ENCODE peak calls at places on chromosomes 12 and 14, in nine cellular contexts. One of them, this sample, is unnamed.

GRCh38 chr14:76784881-76785280 is 23.6 kb downstream of the VASH1 start:
- DNase-seq in ascending aorta: peak
- DNase-seq in Karpas-422: peak
- DNase-seq in CD8-positive, alpha-beta T cell: peak
- DNase-seq in upper lobe of left lung: no peak
- DNase-seq in substantia nigra: peak
- DNase-seq in foreskin keratinocyte: peak
- DNase-seq in dorsolateral prefrontal cortex: peak
- DNase-seq in breast epithelium: no peak
- DNase-seq in this sample: no peak

GRCh38 chr12:62331306-62331705 is 71.1 kb downstream of the USP15 start:
- DNase-seq in substantia nigra: no peak
- DNase-seq in CD8-positive, alpha-beta T cell: no peak
- DNase-seq in upper lobe of left lung: no peak
- DNase-seq in dorsolateral prefrontal cortex: no peak
- DNase-seq in ascending aorta: no peak
- DNase-seq in foreskin keratinocyte: no peak
- DNase-seq in breast epithelium: no peak
- DNase-seq in Karpas-422: no peak
- DNase-seq in this sample: no peak

GRCh38 chr12:91332305-91332704 is 149.7 kb upstream of the DCN start:
- DNase-seq in breast epithelium: no peak
- DNase-seq in ascending aorta: no peak
- DNase-seq in Karpas-422: peak
- DNase-seq in CD8-positive, alpha-beta T cell: no peak
- DNase-seq in dorsolateral prefrontal cortex: no peak
- DNase-seq in foreskin keratinocyte: no peak
- DNase-seq in upper lobe of left lung: no peak
- DNase-seq in substantia nigra: no peak
- DNase-seq in this sample: no peak

GRCh38 chr12:45148017-45148416 is 67.9 kb upstream of the ANO6 start:
- DNase-seq in dorsolateral prefrontal cortex: no peak
- DNase-seq in upper lobe of left lung: no peak
- DNase-seq in foreskin keratinocyte: no peak
- DNase-seq in substantia nigra: no peak
- DNase-seq in breast epithelium: no peak
- DNase-seq in Karpas-422: no peak
- DNase-seq in CD8-positive, alpha-beta T cell: no peak
- DNase-seq in ascending aorta: no peak
- DNase-seq in this sample: no peak

GRCh38 chr14:68556253-68556652 is 236.6 kb downstream of the ZFP36L1 start:
- DNase-seq in dorsolateral prefrontal cortex: no peak
- DNase-seq in foreskin keratinocyte: no peak
- DNase-seq in Karpas-422: no peak
- DNase-seq in ascending aorta: peak
- DNase-seq in substantia nigra: no peak
- DNase-seq in CD8-positive, alpha-beta T cell: no peak
- DNase-seq in breast epithelium: no peak
- DNase-seq in upper lobe of left lung: no peak
- DNase-seq in this sample: no peak

GRCh38 chr14:31059152-31059924 is 33.2 kb upstream of the STRN3 start:
- DNase-seq in substantia nigra: no peak
- DNase-seq in foreskin keratinocyte: peak
- DNase-seq in breast epithelium: no peak
- DNase-seq in ascending aorta: no peak
- DNase-seq in CD8-positive, alpha-beta T cell: no peak
- DNase-seq in upper lobe of left lung: no peak
- DNase-seq in Karpas-422: no peak
- DNase-seq in dorsolateral prefrontal cortex: no peak
- DNase-seq in this sample: peak

GRCh38 chr14:43418314-43418713 is 1088.8 kb downstream of the FSCB start:
- DNase-seq in Karpas-422: no peak
- DNase-seq in dorsolateral prefrontal cortex: no peak
- DNase-seq in upper lobe of left lung: no peak
- DNase-seq in substantia nigra: no peak
- DNase-seq in foreskin keratinocyte: no peak
- DNase-seq in ascending aorta: no peak
- DNase-seq in breast epithelium: no peak
- DNase-seq in CD8-positive, alpha-beta T cell: no peak
- DNase-seq in this sample: no peak

GRCh38 chr12:7015555-7016370 is 2.5 kb downstream of the LPCAT3 start:
- DNase-seq in upper lobe of left lung: no peak
- DNase-seq in foreskin keratinocyte: no peak
- DNase-seq in CD8-positive, alpha-beta T cell: no peak
- DNase-seq in breast epithelium: no peak
- DNase-seq in ascending aorta: no peak
- DNase-seq in Karpas-422: no peak
- DNase-seq in substantia nigra: no peak
- DNase-seq in dorsolateral prefrontal cortex: no peak
- DNase-seq in this sample: no peak

GRCh38 chr12:49649445-49649844 is 26.1 kb downstream of the PRPF40B start:
- DNase-seq in foreskin keratinocyte: no peak
- DNase-seq in ascending aorta: no peak
- DNase-seq in upper lobe of left lung: peak
- DNase-seq in Karpas-422: no peak
- DNase-seq in substantia nigra: no peak
- DNase-seq in dorsolateral prefrontal cortex: no peak
- DNase-seq in breast epithelium: no peak
- DNase-seq in CD8-positive, alpha-beta T cell: no peak
- DNase-seq in this sample: no peak

GRCh38 chr14:61812347-61813100 is 50.3 kb downstream of the SNAPC1 start:
- DNase-seq in CD8-positive, alpha-beta T cell: no peak
- DNase-seq in ascending aorta: no peak
- DNase-seq in upper lobe of left lung: peak
- DNase-seq in breast epithelium: no peak
- DNase-seq in Karpas-422: no peak
- DNase-seq in foreskin keratinocyte: peak
- DNase-seq in substantia nigra: no peak
- DNase-seq in dorsolateral prefrontal cortex: no peak
- DNase-seq in this sample: no peak

GRCh38 chr14:43161477-43161876 is 1345.6 kb downstream of the FSCB start:
- DNase-seq in upper lobe of left lung: no peak
- DNase-seq in foreskin keratinocyte: no peak
- DNase-seq in Karpas-422: no peak
- DNase-seq in breast epithelium: no peak
- DNase-seq in CD8-positive, alpha-beta T cell: no peak
- DNase-seq in substantia nigra: no peak
- DNase-seq in ascending aorta: no peak
- DNase-seq in dorsolateral prefrontal cortex: no peak
- DNase-seq in this sample: no peak

GRCh38 chr14:69101331-69101826 is 51.5 kb downstream of the DCAF5 start:
- DNase-seq in breast epithelium: no peak
- DNase-seq in upper lobe of left lung: no peak
- DNase-seq in CD8-positive, alpha-beta T cell: no peak
- DNase-seq in substantia nigra: no peak
- DNase-seq in dorsolateral prefrontal cortex: no peak
- DNase-seq in ascending aorta: no peak
- DNase-seq in Karpas-422: peak
- DNase-seq in foreskin keratinocyte: peak
- DNase-seq in this sample: peak

GRCh38 chr14:105480807-105481801 is 5.6 kb upstream of the CRIP1 start:
- DNase-seq in upper lobe of left lung: peak
- DNase-seq in foreskin keratinocyte: peak
- DNase-seq in CD8-positive, alpha-beta T cell: peak
- DNase-seq in dorsolateral prefrontal cortex: peak
- DNase-seq in Karpas-422: peak
- DNase-seq in substantia nigra: peak
- DNase-seq in ascending aorta: peak
- DNase-seq in breast epithelium: peak
- DNase-seq in this sample: peak

GRCh38 chr14:105478624-105479305 is 4.1 kb downstream of the CRIP2 start:
- DNase-seq in ascending aorta: no peak
- DNase-seq in dorsolateral prefrontal cortex: no peak
- DNase-seq in breast epithelium: no peak
- DNase-seq in Karpas-422: no peak
- DNase-seq in upper lobe of left lung: no peak
- DNase-seq in CD8-positive, alpha-beta T cell: no peak
- DNase-seq in substantia nigra: no peak
- DNase-seq in foreskin keratinocyte: no peak
- DNase-seq in this sample: no peak

GRCh38 chr14:105481886-105482454 is 4.7 kb upstream of the CRIP1 start:
- DNase-seq in ascending aorta: peak
- DNase-seq in substantia nigra: peak
- DNase-seq in dorsolateral prefrontal cortex: peak
- DNase-seq in breast epithelium: peak
- DNase-seq in foreskin keratinocyte: peak
- DNase-seq in upper lobe of left lung: peak
- DNase-seq in Karpas-422: peak
- DNase-seq in CD8-positive, alpha-beta T cell: peak
- DNase-seq in this sample: peak

GRCh38 chr14:105479438-105480164 is 5.0 kb downstream of the CRIP2 start:
- DNase-seq in upper lobe of left lung: no peak
- DNase-seq in dorsolateral prefrontal cortex: peak
- DNase-seq in CD8-positive, alpha-beta T cell: no peak
- DNase-seq in breast epithelium: no peak
- DNase-seq in substantia nigra: no peak
- DNase-seq in ascending aorta: no peak
- DNase-seq in foreskin keratinocyte: no peak
- DNase-seq in Karpas-422: no peak
- DNase-seq in this sample: no peak

DNA sequence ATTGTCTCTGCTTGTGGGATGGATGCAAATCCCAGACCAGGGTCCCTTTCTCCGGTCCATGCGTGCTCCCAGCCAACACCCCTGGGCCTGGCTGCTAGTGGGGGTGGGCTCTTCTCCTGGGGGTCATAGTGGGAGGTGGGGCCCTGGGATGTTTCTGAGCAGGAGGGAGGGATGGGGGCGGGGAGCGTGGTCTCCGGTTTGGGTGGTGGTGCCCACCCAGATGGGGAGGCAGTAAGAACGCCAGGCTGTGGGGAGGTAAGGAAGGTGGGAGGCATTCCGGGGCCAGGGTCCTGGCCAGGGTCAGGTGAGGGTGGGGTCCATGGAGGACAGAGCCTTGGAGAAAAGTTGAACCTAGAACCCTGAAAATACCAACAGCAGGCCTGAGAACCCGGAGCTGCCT is 5.5 kb downstream of the CRIP2 start:
- DNase-seq in Karpas-422: no peak
- DNase-seq in substantia nigra: no peak
- DNase-seq in upper lobe of left lung: no peak
- DNase-seq in dorsolateral prefrontal cortex: no peak
- DNase-seq in ascending aorta: no peak
- DNase-seq in foreskin keratinocyte: no peak
- DNase-seq in CD8-positive, alpha-beta T cell: no peak
- DNase-seq in breast epithelium: no peak
- DNase-seq in this sample: no peak
- H3K27ac ChIP-seq in Karpas-422: no peak
- H3K27ac ChIP-seq in substantia nigra: peak
- H3K27ac ChIP-seq in upper lobe of left lung: peak
- H3K27ac ChIP-seq in dorsolateral prefrontal cortex: peak
- H3K27ac ChIP-seq in ascending aorta: peak
- H3K27ac ChIP-seq in foreskin keratinocyte: no peak
- H3K27ac ChIP-seq in CD8-positive, alpha-beta T cell: peak
- H3K27ac ChIP-seq in breast epithelium: peak
- H3K27ac ChIP-seq in this sample: no peak

GRCh38 chr12:1080520-1081223 is 89.6 kb downstream of the ERC1 start:
- DNase-seq in upper lobe of left lung: no peak
- DNase-seq in breast epithelium: no peak
- DNase-seq in foreskin keratinocyte: no peak
- DNase-seq in dorsolateral prefrontal cortex: no peak
- DNase-seq in ascending aorta: no peak
- DNase-seq in Karpas-422: peak
- DNase-seq in CD8-positive, alpha-beta T cell: no peak
- DNase-seq in substantia nigra: no peak
- DNase-seq in this sample: no peak

GRCh38 chr12:1078002-1078401 is 87.0 kb downstream of the ERC1 start:
- DNase-seq in CD8-positive, alpha-beta T cell: no peak
- DNase-seq in breast epithelium: no peak
- DNase-seq in foreskin keratinocyte: peak
- DNase-seq in ascending aorta: no peak
- DNase-seq in Karpas-422: no peak
- DNase-seq in substantia nigra: no peak
- DNase-seq in dorsolateral prefrontal cortex: no peak
- DNase-seq in upper lobe of left lung: no peak
- DNase-seq in this sample: no peak

GRCh38 chr12:1083086-1083887 is 92.3 kb downstream of the ERC1 start:
- DNase-seq in Karpas-422: no peak
- DNase-seq in breast epithelium: no peak
- DNase-seq in foreskin keratinocyte: no peak
- DNase-seq in CD8-positive, alpha-beta T cell: no peak
- DNase-seq in dorsolateral prefrontal cortex: peak
- DNase-seq in upper lobe of left lung: no peak
- DNase-seq in substantia nigra: no peak
- DNase-seq in ascending aorta: no peak
- DNase-seq in this sample: no peak

DNA sequence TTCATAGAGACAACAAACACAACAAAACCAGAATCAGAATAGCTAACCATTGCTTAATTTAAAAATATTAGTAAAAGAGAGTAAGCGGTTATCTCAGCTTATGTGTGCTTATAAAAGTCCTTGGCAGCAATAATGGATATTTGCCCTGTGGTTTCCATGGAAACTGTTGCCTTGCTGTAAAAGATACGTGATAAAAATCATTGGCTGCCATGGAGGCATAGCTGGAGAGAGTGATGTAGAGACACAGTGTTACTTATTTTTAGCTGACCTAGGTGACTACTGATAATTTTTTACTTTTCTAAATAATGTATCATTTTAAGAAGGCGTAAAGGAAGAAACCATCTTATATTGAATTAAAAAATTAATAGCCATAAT is 92.9 kb downstream of the ERC1 start:
- DNase-seq in ascending aorta: peak
- DNase-seq in upper lobe of left lung: no peak
- DNase-seq in substantia nigra: no peak
- DNase-seq in dorsolateral prefrontal cortex: no peak
- DNase-seq in Karpas-422: peak
- DNase-seq in foreskin keratinocyte: no peak
- DNase-seq in CD8-positive, alpha-beta T cell: no peak
- DNase-seq in breast epithelium: no peak
- DNase-seq in this sample: no peak
- H3K27ac ChIP-seq in ascending aorta: peak
- H3K27ac ChIP-seq in upper lobe of left lung: no peak
- H3K27ac ChIP-seq in substantia nigra: peak
- H3K27ac ChIP-seq in dorsolateral prefrontal cortex: peak
- H3K27ac ChIP-seq in Karpas-422: peak
- H3K27ac ChIP-seq in foreskin keratinocyte: no peak
- H3K27ac ChIP-seq in CD8-positive, alpha-beta T cell: no peak
- H3K27ac ChIP-seq in breast epithelium: peak
- H3K27ac ChIP-seq in this sample: peak

DNA sequence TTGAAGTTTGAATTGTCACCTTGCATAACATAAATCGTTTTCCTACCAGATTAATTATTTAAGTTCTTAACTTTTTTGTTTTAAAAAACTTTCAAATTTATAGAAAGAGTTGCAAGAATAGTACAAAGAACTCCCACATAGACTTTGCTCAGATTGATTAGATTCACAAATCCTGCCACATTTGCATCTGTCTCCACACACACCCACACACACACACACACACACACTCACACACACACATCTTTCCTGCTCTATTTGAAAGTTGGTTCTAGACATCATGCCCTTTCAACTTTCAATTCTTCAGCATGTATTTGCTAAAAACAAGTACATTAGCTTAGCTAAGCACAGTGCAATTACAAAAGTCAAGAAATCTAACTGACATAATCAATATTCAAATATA is 184.0 kb downstream of the ITPR2 start:
- DNase-seq in foreskin keratinocyte: no peak
- DNase-seq in ascending aorta: no peak
- DNase-seq in dorsolateral prefrontal cortex: no peak
- DNase-seq in substantia nigra: no peak
- DNase-seq in Karpas-422: no peak
- DNase-seq in upper lobe of left lung: no peak
- DNase-seq in CD8-positive, alpha-beta T cell: no peak
- DNase-seq in breast epithelium: no peak
- DNase-seq in this sample: no peak
- H3K27ac ChIP-seq in foreskin keratinocyte: no peak
- H3K27ac ChIP-seq in ascending aorta: no peak
- H3K27ac ChIP-seq in dorsolateral prefrontal cortex: no peak
- H3K27ac ChIP-seq in substantia nigra: no peak
- H3K27ac ChIP-seq in Karpas-422: no peak
- H3K27ac ChIP-seq in upper lobe of left lung: no peak
- H3K27ac ChIP-seq in CD8-positive, alpha-beta T cell: no peak
- H3K27ac ChIP-seq in breast epithelium: no peak
- H3K27ac ChIP-seq in this sample: no peak

GRCh38 chr14:100824946-100825690 is 800 bp upstream of the MEG3 start:
- DNase-seq in foreskin keratinocyte: no peak
- DNase-seq in Karpas-422: no peak
- DNase-seq in breast epithelium: no peak
- DNase-seq in CD8-positive, alpha-beta T cell: no peak
- DNase-seq in upper lobe of left lung: no peak
- DNase-seq in substantia nigra: no peak
- DNase-seq in dorsolateral prefrontal cortex: no peak
- DNase-seq in ascending aorta: no peak
- DNase-seq in this sample: no peak
- H3K27ac ChIP-seq in foreskin keratinocyte: no peak
- H3K27ac ChIP-seq in Karpas-422: no peak
- H3K27ac ChIP-seq in breast epithelium: no peak
- H3K27ac ChIP-seq in CD8-positive, alpha-beta T cell: no peak
- H3K27ac ChIP-seq in upper lobe of left lung: no peak
- H3K27ac ChIP-seq in substantia nigra: no peak
- H3K27ac ChIP-seq in dorsolateral prefrontal cortex: peak
- H3K27ac ChIP-seq in ascending aorta: no peak
- H3K27ac ChIP-seq in this sample: no peak

This sample was measured in epithelial cell of prostate.